ENCODE peak calls at places on chromosomes 3 and 15, in seven cellular contexts. One of them, this sample, is unnamed.
A peak's percentile ranks its signal among the peaks of the same experiment; 100 is the strongest.

GRCh38 chr3:117045143-117045542 is 335.6 kb downstream of the TUSC7 start:
- DNase-seq in GF-D8: no peak
- DNase-seq in progenitor cell of endocrine pancreas: no peak
- DNase-seq in OCI-M1: peak; percentile 13
- DNase-seq in activated T-helper 1 cell treated with Interleukin-2 at 50 U/mL for 16 hours: no peak
- DNase-seq in H9: peak; percentile 87
- DNase-seq in IMR-90: peak; percentile 14
- DNase-seq in this sample: peak; percentile 61

GRCh38 chr15:74182131-74182530 is 8.6 kb downstream of the ISLR start:
- DNase-seq in GF-D8: no peak
- DNase-seq in progenitor cell of endocrine pancreas: no peak
- DNase-seq in OCI-M1: no peak
- DNase-seq in activated T-helper 1 cell treated with Interleukin-2 at 50 U/mL for 16 hours: no peak
- DNase-seq in H9: no peak
- DNase-seq in IMR-90: no peak
- DNase-seq in this sample: no peak

GRCh38 chr3:159669024-159669476 is 319.6 kb upstream of the IL12A start:
- DNase-seq in GF-D8: no peak
- DNase-seq in progenitor cell of endocrine pancreas: no peak
- DNase-seq in OCI-M1: no peak
- DNase-seq in activated T-helper 1 cell treated with Interleukin-2 at 50 U/mL for 16 hours: no peak
- DNase-seq in H9: no peak
- DNase-seq in IMR-90: peak; percentile 85
- DNase-seq in this sample: no peak

GRCh38 chr15:56980474-56980873 is 62.0 kb downstream of the TCF12 start:
- DNase-seq in GF-D8: no peak
- DNase-seq in progenitor cell of endocrine pancreas: no peak
- DNase-seq in OCI-M1: peak; percentile 13
- DNase-seq in activated T-helper 1 cell treated with Interleukin-2 at 50 U/mL for 16 hours: no peak
- DNase-seq in H9: no peak
- DNase-seq in IMR-90: no peak
- DNase-seq in this sample: no peak

GRCh38 chr3:52248816-52249547 is 3.4 kb downstream of the PPM1M start:
- DNase-seq in GF-D8: no peak
- DNase-seq in progenitor cell of endocrine pancreas: no peak
- DNase-seq in OCI-M1: peak; percentile 8
- DNase-seq in activated T-helper 1 cell treated with Interleukin-2 at 50 U/mL for 16 hours: no peak
- DNase-seq in H9: peak; percentile 29
- DNase-seq in IMR-90: no peak
- DNase-seq in this sample: no peak

GRCh38 chr15:33581032-33581431 is 270.3 kb downstream of the RYR3 start:
- DNase-seq in GF-D8: no peak
- DNase-seq in progenitor cell of endocrine pancreas: no peak
- DNase-seq in OCI-M1: peak; percentile 2
- DNase-seq in activated T-helper 1 cell treated with Interleukin-2 at 50 U/mL for 16 hours: no peak
- DNase-seq in H9: no peak
- DNase-seq in IMR-90: peak; percentile 13
- DNase-seq in this sample: no peak

GRCh38 chr15:58865420-58865880 is 68.0 kb downstream of the SLTM start:
- DNase-seq in GF-D8: no peak
- DNase-seq in progenitor cell of endocrine pancreas: no peak
- DNase-seq in OCI-M1: no peak
- DNase-seq in activated T-helper 1 cell treated with Interleukin-2 at 50 U/mL for 16 hours: no peak
- DNase-seq in H9: peak; percentile 57
- DNase-seq in IMR-90: no peak
- DNase-seq in this sample: no peak

GRCh38 chr15:83753872-83754493 is 100.1 kb downstream of the ADAMTSL3 start:
- DNase-seq in GF-D8: no peak
- DNase-seq in progenitor cell of endocrine pancreas: no peak
- DNase-seq in OCI-M1: no peak
- DNase-seq in activated T-helper 1 cell treated with Interleukin-2 at 50 U/mL for 16 hours: no peak
- DNase-seq in H9: no peak
- DNase-seq in IMR-90: no peak
- DNase-seq in this sample: no peak

GRCh38 chr3:127781411-127782001 is 40.8 kb downstream of the MGLL start:
- DNase-seq in GF-D8: no peak
- DNase-seq in progenitor cell of endocrine pancreas: no peak
- DNase-seq in OCI-M1: no peak
- DNase-seq in activated T-helper 1 cell treated with Interleukin-2 at 50 U/mL for 16 hours: no peak
- DNase-seq in H9: no peak
- DNase-seq in IMR-90: peak; percentile 85
- DNase-seq in this sample: no peak

GRCh38 chr3:72657666-72658065 is 190.6 kb downstream of the SHQ1 start:
- DNase-seq in GF-D8: no peak
- DNase-seq in progenitor cell of endocrine pancreas: no peak
- DNase-seq in OCI-M1: peak; percentile 2
- DNase-seq in activated T-helper 1 cell treated with Interleukin-2 at 50 U/mL for 16 hours: peak; percentile 5
- DNase-seq in H9: no peak
- DNase-seq in IMR-90: no peak
- DNase-seq in this sample: no peak

GRCh38 chr3:89000886-89001285 is 106.5 kb upstream of the EPHA3 start:
- DNase-seq in GF-D8: no peak
- DNase-seq in progenitor cell of endocrine pancreas: no peak
- DNase-seq in OCI-M1: peak; percentile 7
- DNase-seq in activated T-helper 1 cell treated with Interleukin-2 at 50 U/mL for 16 hours: no peak
- DNase-seq in H9: no peak
- DNase-seq in IMR-90: no peak
- DNase-seq in this sample: no peak

GRCh38 chr3:177735441-177735840 is 538.2 kb upstream of the TBL1XR1 start:
- DNase-seq in GF-D8: no peak
- DNase-seq in progenitor cell of endocrine pancreas: no peak
- DNase-seq in OCI-M1: no peak
- DNase-seq in activated T-helper 1 cell treated with Interleukin-2 at 50 U/mL for 16 hours: no peak
- DNase-seq in H9: no peak
- DNase-seq in IMR-90: no peak
- DNase-seq in this sample: no peak

GRCh38 chr15:74573987-74574386 is 33.0 kb downstream of the ARID3B start:
- DNase-seq in GF-D8: no peak
- DNase-seq in progenitor cell of endocrine pancreas: no peak
- DNase-seq in OCI-M1: no peak
- DNase-seq in activated T-helper 1 cell treated with Interleukin-2 at 50 U/mL for 16 hours: no peak
- DNase-seq in H9: no peak
- DNase-seq in IMR-90: peak; percentile 56
- DNase-seq in this sample: no peak